ENCODE peak calls at places on chromosomes 3 and 15, in six cellular contexts. E is left ventricle myocardium inferior, X is BJ, K is Caco-2, Q is testis, C is kidney. D is an unnamed sample.

GRCh38 chr3:193997228-193998192 is 138.4 kb upstream of the HES1 start:
- DNase-seq in E (peak; percentile 45), K (no peak), Q (peak; percentile 75), X (no peak), C (no peak), D (no peak)

GRCh38 chr3:102629943-102630342 is 195.1 kb downstream of the ZPLD1 start:
- DNase-seq in C (no peak), Q (no peak), K (no peak), X (no peak), E (no peak), D (no peak)

GRCh38 chr15:64532515-64532914 is 72.1 kb downstream of the ZNF609 start:
- DNase-seq in K (no peak), X (no peak), Q (no peak), C (no peak), E (no peak), D (no peak)

GRCh38 chr3:27720899-27721716 is 1.0 kb downstream of the EOMES start:
- DNase-seq in Q (no peak), X (no peak), K (no peak), C (peak; percentile 80), E (no peak), D (no peak)

GRCh38 chr3:101850327-101851048 is 1.2 kb downstream of the NFKBIZ start:
- DNase-seq in X (no peak), E (no peak), K (no peak), Q (no peak), C (no peak), D (no peak)

GRCh38 chr3:169945313-169945712 is 21.3 kb upstream of the SEC62 start:
- DNase-seq in X (no peak), E (peak; percentile 19), C (no peak), Q (peak; percentile 30), K (no peak), D (no peak)

GRCh38 chr15:88243895-88244787 is 12.4 kb downstream of the NTRK3 start:
- DNase-seq in K (no peak), C (peak; percentile 29), E (no peak), Q (peak; percentile 49), X (no peak), D (no peak)

GRCh38 chr3:15023249-15023648 is 41.9 kb downstream of the MRPS25 start:
- DNase-seq in Q (no peak), X (no peak), E (no peak), C (no peak), K (no peak), D (no peak)

GRCh38 chr15:50148362-50148963 is 29.4 kb upstream of the ATP8B4 start:
- DNase-seq in C (no peak), X (no peak), E (no peak), Q (peak; percentile 79), K (peak; percentile 73), D (peak; percentile 85)

GRCh38 chr3:71195492-71195891 is 388.0 kb downstream of the FOXP1 start:
- DNase-seq in Q (no peak), K (no peak), E (no peak), C (no peak), X (peak; percentile 31), D (no peak)

GRCh38 chr15:65791335-65792129 is 561 bp downstream of the DENND4A start:
- DNase-seq in K (peak; percentile 66), C (peak; percentile 90), Q (peak; percentile 82), E (peak; percentile 60), X (no peak), D (no peak)

GRCh38 chr3:159934216-159934615 is 54.4 kb upstream of the IL12A start:
- DNase-seq in X (no peak), C (no peak), K (no peak), Q (no peak), E (no peak), D (no peak)

GRCh38 chr15:70259030-70259424 is 161.3 kb upstream of the TLE3 start:
- DNase-seq in K (no peak), Q (peak; percentile 82), C (peak; percentile 93), E (peak; percentile 60), X (no peak), D (peak; percentile 64)

DNA sequence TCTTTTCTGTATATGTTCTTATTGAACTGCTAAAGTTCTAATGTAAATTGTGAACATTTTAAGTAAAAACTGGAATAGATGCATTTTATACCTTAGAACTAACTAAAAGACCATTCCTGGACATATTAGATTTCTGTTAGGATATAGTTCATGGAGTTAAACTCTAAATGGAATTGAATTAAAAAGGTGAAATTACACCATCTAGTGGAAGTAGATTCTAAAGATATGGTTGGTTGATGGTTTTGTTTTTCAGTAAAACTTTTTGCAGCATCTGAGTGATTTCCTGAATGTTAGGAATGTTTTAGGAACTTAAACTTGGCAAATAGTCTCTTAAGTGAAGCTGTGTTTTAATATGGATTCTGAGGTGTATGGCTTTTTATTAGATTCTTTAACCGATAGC is 96.8 kb downstream of the SLMAP start:
- DNase-seq in E (no peak), K (no peak), C (no peak), X (peak; percentile 17), Q (no peak), D (no peak)
- TF ChIP-seq CTCF in E (peak; percentile 22), K (peak; percentile 3), C (no peak), X (peak; percentile 31), Q (no peak), D (peak; percentile 29)

GRCh38 chr3:141938011-141938350 is 61.5 kb downstream of the ATP1B3 start:
- DNase-seq in X (no peak), E (no peak), Q (no peak), C (no peak), K (no peak), D (no peak)

GRCh38 chr3:141940204-141940776 is 63.8 kb downstream of the ATP1B3 start:
- DNase-seq in K (peak; percentile 44), Q (no peak), C (peak; percentile 82), X (peak; percentile 48), E (no peak), D (no peak)

GRCh38 chr3:141942006-141942405 is 65.6 kb downstream of the ATP1B3 start:
- DNase-seq in E (no peak), C (no peak), Q (no peak), K (peak; percentile 65), X (no peak), D (no peak)

GRCh38 chr3:141941093-141941492 is 64.7 kb downstream of the ATP1B3 start:
- DNase-seq in K (no peak), Q (no peak), C (no peak), X (no peak), E (no peak), D (no peak)

DNA sequence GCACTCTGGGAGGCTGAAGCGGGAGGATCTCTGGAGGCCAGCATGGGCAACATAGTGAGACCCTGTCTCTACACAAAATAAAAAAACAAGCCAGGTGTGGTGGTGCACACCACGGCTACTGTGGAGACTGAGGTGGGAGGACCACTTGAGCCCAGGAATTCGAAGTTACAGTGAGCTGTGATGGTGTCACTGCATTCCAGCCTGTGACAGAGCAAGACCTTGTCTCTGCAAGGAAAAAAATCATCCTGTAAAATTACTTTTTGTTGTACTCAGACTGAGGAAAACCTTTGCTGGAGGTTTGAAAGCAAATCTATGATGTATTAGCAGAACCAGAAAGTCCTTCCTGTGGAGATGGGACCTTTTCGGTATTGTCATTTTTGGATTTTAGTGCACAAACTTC is 63.3 kb downstream of the ATP1B3 start:
- DNase-seq in X (no peak), Q (no peak), K (no peak), C (no peak), E (no peak), D (no peak)
- H3K4me3 ChIP-seq in X (no peak overlapping the region), Q (no peak overlapping the region), K (no peak overlapping the region), C (no peak overlapping the region), E (no peak overlapping the region), D (no peak overlapping the region)

GRCh38 chr3:119559441-119559963 is at the start of gene CD80:
- DNase-seq in E (peak; percentile 43), X (no peak), Q (peak; percentile 78), K (peak; percentile 59), C (no peak), D (no peak)
- TF ChIP-seq CTCF in E (peak; percentile 43), X (peak; percentile 54), Q (no peak), K (peak; percentile 56), C (peak; percentile 28), D (peak; percentile 42)

DNA sequence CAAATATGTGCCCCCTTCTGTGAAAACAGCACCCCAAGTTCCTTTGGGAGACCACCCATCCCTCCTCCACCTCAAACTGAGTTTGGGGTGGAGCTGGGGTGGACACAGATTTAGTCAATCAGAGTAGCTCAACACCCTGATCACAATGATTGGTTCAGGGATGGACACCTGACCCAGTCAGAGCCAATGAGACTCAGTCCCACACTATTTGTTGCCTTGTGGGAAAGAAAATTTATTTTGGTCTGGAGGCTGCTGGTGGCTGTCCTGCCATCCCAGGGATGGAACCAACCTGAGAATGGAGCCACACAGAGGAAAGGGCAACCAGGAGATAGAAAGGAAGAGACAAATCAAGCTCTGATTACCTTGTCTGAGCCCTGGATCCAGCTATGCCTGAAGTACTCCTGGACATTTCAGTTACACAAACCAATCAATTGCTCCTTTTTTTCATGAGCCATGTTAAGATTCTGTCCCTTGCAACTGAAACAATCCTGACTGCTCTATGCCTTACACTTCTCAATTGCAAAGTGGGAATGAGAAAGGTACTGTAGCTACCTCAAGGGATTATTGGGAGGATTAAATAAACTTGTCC is 10.6 kb downstream of the DNASE1L3 start:
- DNase-seq in E (no peak), Q (no peak), X (no peak), C (no peak), K (no peak), D (no peak)
- H3K4me3 ChIP-seq in E (no peak overlapping the region), Q (no peak overlapping the region), X (no peak overlapping the region), C (no peak overlapping the region), K (no peak overlapping the region), D (no peak overlapping the region)

GRCh38 chr15:89494941-89495637 is 1.3 kb downstream of the RHCG start:
- DNase-seq in C (peak; percentile 13), E (no peak), X (no peak), K (no peak), Q (peak; percentile 54), D (no peak)

GRCh38 chr15:89494006-89494405 is 2.4 kb downstream of the RHCG start:
- DNase-seq in K (no peak), Q (no peak), X (no peak), C (peak; percentile 18), E (no peak), D (no peak)

GRCh38 chr15:89495638-89496145 is 691 bp downstream of the RHCG start:
- DNase-seq in K (no peak), Q (no peak), X (no peak), E (no peak), C (peak; percentile 21), D (no peak)

GRCh38 chr15:89498574-89498906 is 2.2 kb upstream of the RHCG start:
- DNase-seq in X (no peak), K (no peak), Q (no peak), C (no peak), E (no peak), D (no peak)

GRCh38 chr15:89496155-89497098 is at the start of gene RHCG:
- DNase-seq in Q (peak; percentile 56), X (no peak), C (peak; percentile 71), K (peak; percentile 85), E (no peak), D (peak; percentile 11)
- TF ChIP-seq CTCF in Q (peak; percentile 29), X (peak; percentile 44), C (no peak), K (peak; percentile 85), E (peak; percentile 38), D (peak; percentile 66)

GRCh38 chr3:51382947-51383578 is 2.0 kb upstream of the MANF start:
- DNase-seq in E (no peak), X (no peak), Q (no peak), K (no peak), C (no peak), D (no peak)
- H3K4me3 ChIP-seq in E (no peak overlapping the region), X (no peak overlapping the region), Q (no peak overlapping the region), K (no peak overlapping the region), C (no peak overlapping the region), D (no peak overlapping the region)